ENCODE peak calls at places on chromosomes 12 and 14, in four cellular contexts. P, S, E and T are unnamed samples.

GRCh38 chr12:132172619-132173018 is 28.4 kb downstream of the NOC4L start:
- DNase-seq in P (no peak), S (no peak), E (no peak), T (no peak)

GRCh38 chr12:46535907-46536306 is 163.3 kb upstream of the SLC38A2 start:
- DNase-seq in P (no peak), S (no peak), E (no peak), T (no peak)

GRCh38 chr14:105012171-105012985 is 8.5 kb downstream of the CDCA4 start:
- DNase-seq in P (no peak), S (no peak), E (no peak), T (no peak)

GRCh38 chr12:57611116-57611809 is at the start of gene ARHGEF25:
- DNase-seq in P (no peak), S (peak), E (peak), T (peak)

GRCh38 chr14:57512221-57512620 is 18.6 kb upstream of the CCDC198 start:
- DNase-seq in P (no peak), S (no peak), E (no peak), T (no peak)

GRCh38 chr12:10618338-10618987 is 5.1 kb upstream of the MAGOHB start:
- DNase-seq in P (no peak), S (no peak), E (no peak), T (peak)

GRCh38 chr14:100593751-100594624 is 6.8 kb upstream of the BEGAIN start:
- DNase-seq in P (no peak), S (no peak), E (no peak), T (no peak)

GRCh38 chr12:51351913-51352532 is 5.5 kb upstream of the CELA1 start:
- DNase-seq in P (no peak), S (peak), E (peak), T (peak)

GRCh38 chr12:126908765-126909142 is 1358.2 kb upstream of the TMEM132C start:
- DNase-seq in P (no peak), S (no peak), E (no peak), T (no peak)

GRCh38 chr12:96176575-96176974 is 17.6 kb upstream of the ELK3 start:
- DNase-seq in P (no peak), S (no peak), E (no peak), T (no peak)

GRCh38 chr14:76531821-76532318 is 155.9 kb downstream of the ESRRB start:
- DNase-seq in P (no peak), S (no peak), E (no peak), T (no peak)

GRCh38 chr12:27779416-27779815 is 617 bp upstream of the KLHL42 start:
- DNase-seq in P (no peak), S (peak), E (peak), T (no peak)

GRCh38 chr14:44108601-44109000 is 398.5 kb downstream of the FSCB start:
- DNase-seq in P (no peak), S (no peak), E (no peak), T (no peak)
- TF ChIP-seq CREB1 in P (no peak), S (no peak), E (no peak), T (no peak)

GRCh38 chr12:99455350-99456037 is 192.1 kb upstream of the GARIN6 start:
- DNase-seq in P (no peak), S (no peak), E (peak), T (no peak)
- TF ChIP-seq CREB1 in P (no peak), S (no peak), E (no peak), T (no peak)

DNA sequence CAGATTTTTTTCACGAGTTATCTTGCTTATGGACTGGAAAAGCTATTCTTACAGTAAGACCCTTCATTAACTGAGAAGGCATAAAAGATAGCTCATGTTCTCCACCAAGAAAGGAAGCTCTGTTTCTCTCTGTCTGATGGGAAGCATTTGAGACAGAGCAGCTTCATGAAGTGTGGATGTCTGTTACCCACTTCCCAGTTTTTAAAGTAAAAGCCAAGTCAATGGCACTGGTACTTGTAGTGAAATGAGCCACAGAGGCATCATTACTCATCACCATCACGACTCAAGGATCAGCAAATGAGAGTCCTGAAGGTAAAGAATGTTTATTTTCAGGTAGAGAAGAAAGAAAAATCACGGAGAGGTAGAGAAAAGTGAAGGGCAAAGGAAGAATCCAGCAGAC is 483.7 kb downstream of the ZFP36L1 start:
- DNase-seq in P (no peak), S (no peak), E (no peak), T (no peak)
- TF ChIP-seq CREB1 in P (no peak), S (no peak), E (no peak), T (no peak)

DNA sequence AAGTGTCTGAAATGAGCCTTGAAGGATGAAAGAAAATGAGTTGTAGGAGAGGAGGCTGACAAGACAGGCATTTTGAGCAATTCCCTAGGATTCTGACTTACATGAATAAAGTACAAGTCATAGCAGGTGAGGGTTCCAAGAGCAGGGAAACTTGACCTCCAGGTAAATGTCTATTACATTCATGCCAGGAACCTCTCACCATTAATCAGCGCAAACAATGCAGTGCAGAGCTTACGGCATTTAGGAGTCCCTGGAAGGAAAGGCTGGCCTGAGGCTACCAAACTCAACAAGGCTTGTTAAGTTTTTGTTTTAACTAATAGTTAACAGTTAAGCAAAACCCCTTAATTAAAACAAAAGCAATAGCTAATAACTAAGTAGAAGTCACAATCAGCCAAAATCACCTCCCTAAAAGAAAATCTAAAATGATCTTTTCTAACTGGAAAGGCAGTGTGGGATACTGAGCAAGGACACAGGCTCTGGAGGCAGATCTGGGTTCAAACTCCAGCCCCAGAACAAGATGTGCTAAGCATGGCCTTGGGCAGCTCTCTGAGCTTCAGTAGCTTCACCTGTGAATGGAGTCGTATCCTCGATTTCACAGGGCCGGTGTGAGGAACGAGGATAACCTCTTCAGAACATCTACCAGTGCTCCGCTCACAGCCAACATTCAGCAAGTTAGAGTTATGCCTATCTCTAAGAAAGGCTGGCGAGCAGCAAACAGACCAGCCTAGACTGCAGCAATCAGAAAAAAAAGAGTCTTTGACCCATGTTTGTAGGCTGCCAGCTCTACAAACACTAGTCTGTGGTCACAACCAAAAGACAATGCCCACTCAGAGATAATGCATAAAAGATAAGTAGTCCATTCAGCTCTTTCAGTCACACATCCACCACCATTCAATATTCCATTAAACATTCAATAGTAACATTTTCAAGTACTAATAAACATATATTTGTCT is 16.9 kb downstream of the PPTC7 start:
- DNase-seq in P (no peak), S (peak), E (no peak), T (no peak)
- TF ChIP-seq CREB1 in P (no peak), S (no peak), E (no peak), T (no peak)

GRCh38 chr12:108888031-108888430 is 8.1 kb downstream of the DAO start:
- DNase-seq in P (no peak), S (no peak), E (no peak), T (no peak)
- TF ChIP-seq CREB1 in P (no peak), S (no peak), E (no peak), T (no peak)